ENCODE peak calls at places on chromosomes 6 and 20, in five cellular contexts. P is amygdala; F is HCT116; C is stimulated activated CD4-positive, alpha-beta T cell treated with anti-CD3 and anti-CD28 coated beads, Interleukin-12 subunit alpha, Interleukin-12 subunit beta, amount 100 ng/mL, for 4 hours; K is aorta. I is an unnamed sample.

GRCh38 chr20:48230251-48230650 is 445.0 kb upstream of the SULF2 start:
- DNase-seq in P (no peak), F (no peak), K (no peak), C (no peak), I (no peak)

GRCh38 chr6:163906006-163906710 is 491.6 kb downstream of the QKI start:
- DNase-seq in K (no peak), P (no peak), C (no peak), F (no peak), I (no peak)

GRCh38 chr6:12182676-12183075 is 107.5 kb upstream of the EDN1 start:
- DNase-seq in F (no peak), P (no peak), K (no peak), C (no peak), I (no peak)

GRCh38 chr20:58508762-58509395 is 6.3 kb downstream of the APCDD1L start:
- DNase-seq in F (no peak), C (no peak), P (no peak), K (no peak), I (no peak)

GRCh38 chr6:15577550-15578171 is 85.2 kb downstream of the DTNBP1 start:
- DNase-seq in C (no peak), F (no peak), P (no peak), K (no peak), I (no peak)

GRCh38 chr6:167720456-167721285 is 106.0 kb upstream of the AFDN start:
- DNase-seq in F (no peak), P (no peak), K (no peak), C (no peak), I (no peak)

GRCh38 chr6:112150363-112150762 is 63.0 kb downstream of the FAM229B start:
- DNase-seq in P (no peak), K (no peak), F (no peak), C (no peak), I (no peak)

GRCh38 chr6:158782432-158783166 is 36.6 kb downstream of the EZR start:
- DNase-seq in P (no peak), K (no peak), F (no peak), C (no peak), I (peak; percentile 20)

GRCh38 chr6:41684311-41685182 is 46.3 kb downstream of the MDFI start:
- DNase-seq in P (no peak), K (peak; percentile 66), F (no peak), C (no peak), I (peak; percentile 57)

GRCh38 chr20:33811763-33812672 is 870 bp downstream of the CHMP4B start:
- DNase-seq in F (no peak), C (peak; percentile 14), K (peak; percentile 88), P (no peak), I (no peak)

GRCh38 chr6:137776786-137777185 is 90.3 kb upstream of the TNFAIP3 start:
- DNase-seq in C (no peak), F (no peak), P (no peak), K (no peak), I (no peak)

GRCh38 chr20:1983311-1983710 is 10.5 kb downstream of the PDYN start:
- DNase-seq in C (no peak), F (no peak), P (no peak), K (no peak), I (no peak)

GRCh38 chr20:39298116-39298515 is 336.0 kb downstream of the DHX35 start:
- DNase-seq in K (no peak), F (no peak), P (no peak), C (no peak), I (no peak)

GRCh38 chr6:33623895-33624381 is 2.8 kb downstream of the ITPR3 start:
- DNase-seq in K (no peak), C (no peak), F (no peak), P (no peak), I (no peak)

GRCh38 chr6:108277831-108278230 is 17.0 kb upstream of the SNX3 start:
- DNase-seq in P (no peak), C (no peak), F (no peak), K (no peak), I (no peak)

GRCh38 chr6:94041930-94042724 is 622.8 kb upstream of the EPHA7 start:
- DNase-seq in F (no peak), C (no peak), P (no peak), K (no peak), I (no peak)

GRCh38 chr6:111521497-111522275 is 38.7 kb upstream of the REV3L start:
- DNase-seq in P (no peak), K (no peak), C (no peak), F (no peak), I (no peak)

GRCh38 chr6:2008383-2008976 is 236.9 kb downstream of the GMDS start:
- DNase-seq in F (no peak), K (no peak), P (no peak), C (no peak), I (no peak)

GRCh38 chr20:59149678-59150504 is 13.7 kb upstream of the ZNF831 start:
- DNase-seq in P (no peak), F (no peak), C (peak; percentile 35), K (no peak), I (no peak)

GRCh38 chr6:41642960-41643898 is 5.0 kb downstream of the MDFI start:
- DNase-seq in P (no peak), C (no peak), F (no peak), K (peak; percentile 27), I (peak; percentile 31)

GRCh38 chr6:65452333-65452732 is 254.7 kb downstream of the EYS start:
- DNase-seq in C (no peak), F (no peak), P (no peak), K (no peak), I (no peak)

GRCh38 chr20:54624701-54625472 is 149.5 kb downstream of the DOK5 start:
- DNase-seq in P (no peak), C (no peak), F (no peak), K (no peak), I (no peak)

GRCh38 chr6:71224011-71224410 is 64.6 kb upstream of the OGFRL1 start:
- DNase-seq in K (no peak), C (no peak), F (no peak), P (no peak), I (no peak)

GRCh38 chr6:163753430-163753829 is 338.9 kb downstream of the QKI start:
- DNase-seq in F (no peak), C (no peak), P (no peak), K (no peak), I (no peak)

GRCh38 chr6:112258636-112259336 is 4.4 kb upstream of the LAMA4 start:
- DNase-seq in P (no peak), K (no peak), F (no peak), C (no peak), I (no peak)

GRCh38 chr6:130624046-130624445 is 203.2 kb upstream of the SMLR1 start:
- DNase-seq in C (no peak), P (no peak), K (no peak), F (no peak), I (no peak)

GRCh38 chr6:107809966-107810365 is 14.1 kb downstream of the SCML4 start:
- DNase-seq in C (no peak), P (no peak), F (no peak), K (no peak), I (no peak)

GRCh38 chr20:9054176-9054575 is 14.7 kb upstream of the PLCB4 start:
- DNase-seq in C (no peak), K (no peak), P (no peak), F (no peak), I (no peak)

GRCh38 chr6:15400572-15401004 is 154.7 kb downstream of the JARID2 start:
- DNase-seq in C (no peak), P (no peak), K (peak; percentile 79), F (no peak), I (no peak)

GRCh38 chr6:159615923-159616322 is 77.1 kb downstream of the SOD2 start:
- DNase-seq in P (no peak), F (no peak), K (no peak), C (no peak), I (no peak)

GRCh38 chr6:13390658-13391057 is 62.3 kb upstream of the TBC1D7 start:
- DNase-seq in K (no peak), C (no peak), P (no peak), F (no peak), I (peak; percentile 8)

GRCh38 chr6:305371-306206 is 13.3 kb downstream of the DUSP22 start:
- DNase-seq in C (no peak), K (no peak), F (no peak), P (no peak), I (no peak)